ENCODE peak calls at places on chromosomes 12 and 14, in ten cellular contexts. B, K, T, G, Z, I, X, D, V and R are unnamed samples.

GRCh38 chr12:69682136-69682755 is 16.9 kb downstream of the BEST3 start:
- DNase-seq in I (no peak), D (no peak), G (no peak), V (no peak), X (no peak), B (no peak), K (no peak), T (no peak), Z (no peak), R (no peak)

GRCh38 chr12:130633771-130634170 is 82.3 kb downstream of the RIMBP2 start:
- DNase-seq in T (peak; percentile 70), V (no peak), G (no peak), Z (no peak), D (no peak), K (no peak), B (no peak), I (no peak), X (no peak), R (no peak)

GRCh38 chr12:124504273-124505000 is 63.0 kb downstream of the NCOR2 start:
- DNase-seq in K (no peak), V (no peak), G (no peak), I (no peak), D (no peak), B (no peak), X (no peak), T (peak; percentile 74), Z (no peak), R (no peak)

GRCh38 chr14:73771848-73772705 is 57.9 kb upstream of the PNMA1 start:
- DNase-seq in X (no peak), T (peak; percentile 97), B (no peak), D (peak; percentile 69), G (peak; percentile 73), I (no peak), K (peak; percentile 81), V (peak; percentile 54), Z (peak; percentile 81), R (peak; percentile 82)

GRCh38 chr14:100687386-100687785 is 39.3 kb upstream of the DLK1 start:
- DNase-seq in I (no peak), G (no peak), T (no peak), V (no peak), X (no peak), B (no peak), Z (no peak), D (no peak), K (no peak), R (no peak)

GRCh38 chr12:26473291-26473690 is 277.9 kb downstream of the SSPN start:
- DNase-seq in T (no peak), X (no peak), B (no peak), Z (no peak), G (no peak), V (peak; percentile 72), I (peak; percentile 4), K (peak; percentile 37), D (no peak), R (no peak)

GRCh38 chr12:88870000-88870737 is 289.9 kb upstream of the KITLG start:
- DNase-seq in D (peak; percentile 28), B (no peak), X (peak; percentile 89), K (no peak), T (no peak), Z (no peak), V (no peak), G (no peak), I (peak; percentile 84), R (no peak)

GRCh38 chr12:59283012-59283411 is 312.8 kb upstream of the SLC16A7 start:
- DNase-seq in V (no peak), X (no peak), B (no peak), K (no peak), I (no peak), G (no peak), T (peak; percentile 70), Z (no peak), D (no peak), R (no peak)

GRCh38 chr12:124695861-124696260 is 128.4 kb upstream of the NCOR2 start:
- DNase-seq in X (no peak), Z (no peak), T (peak; percentile 59), K (peak; percentile 32), I (no peak), V (peak; percentile 47), D (no peak), B (no peak), G (no peak), R (no peak)

GRCh38 chr12:114194066-114194465 is 211.9 kb downstream of the TBX5 start:
- DNase-seq in T (no peak), K (no peak), Z (no peak), I (no peak), B (no peak), G (no peak), V (no peak), X (no peak), D (no peak), R (no peak)

GRCh38 chr14:75803768-75804167 is 142.7 kb downstream of the TTLL5 start:
- DNase-seq in T (peak; percentile 26), K (no peak), B (no peak), Z (no peak), G (no peak), D (peak; percentile 47), V (no peak), I (no peak), X (peak; percentile 21), R (peak; percentile 71)

GRCh38 chr14:97634786-97635185 is 837.6 kb downstream of the VRK1 start:
- DNase-seq in K (no peak), G (no peak), V (peak; percentile 23), B (no peak), I (no peak), X (peak; percentile 25), Z (no peak), T (no peak), D (no peak), R (no peak)

GRCh38 chr14:105051182-105052109 is 13.8 kb downstream of the GPR132 start:
- DNase-seq in T (no peak), D (no peak), B (no peak), I (no peak), Z (peak; percentile 48), K (no peak), V (no peak), X (no peak), G (no peak), R (no peak)

GRCh38 chr14:104642540-104642868 is 37.9 kb upstream of the TMEM179 start:
- DNase-seq in Z (no peak), X (no peak), K (no peak), B (no peak), V (no peak), D (no peak), G (no peak), T (no peak), I (no peak), R (no peak)

GRCh38 chr14:32102152-32102787 is 25.2 kb downstream of the ARHGAP5 start:
- DNase-seq in K (no peak), Z (no peak), D (no peak), V (no peak), X (no peak), G (no peak), T (no peak), I (no peak), B (no peak), R (no peak)

GRCh38 chr14:32104308-32104707 is 27.2 kb downstream of the ARHGAP5 start:
- DNase-seq in Z (no peak), T (no peak), X (no peak), K (no peak), D (no peak), I (no peak), B (peak; percentile 72), G (no peak), V (no peak), R (no peak)

GRCh38 chr14:32104803-32105202 is 27.7 kb downstream of the ARHGAP5 start:
- DNase-seq in V (peak; percentile 26), I (no peak), T (peak; percentile 9), D (no peak), G (no peak), B (no peak), Z (no peak), K (no peak), X (peak; percentile 47), R (peak; percentile 15)

GRCh38 chr14:32100175-32100574 is 23.1 kb downstream of the ARHGAP5 start:
- DNase-seq in K (no peak), I (no peak), X (no peak), B (no peak), G (no peak), V (no peak), T (no peak), D (no peak), Z (no peak), R (no peak)

GRCh38 chr14:32102968-32103367 is 25.9 kb downstream of the ARHGAP5 start:
- DNase-seq in X (no peak), Z (no peak), D (no peak), K (no peak), I (no peak), G (no peak), V (no peak), B (no peak), T (no peak), R (no peak)
- H3K4me3 ChIP-seq in X (no peak overlapping the region), Z (no peak overlapping the region), D (no peak overlapping the region), K (no peak overlapping the region), I (no peak overlapping the region), G (no peak overlapping the region), V (no peak overlapping the region), B (no peak overlapping the region), T (no peak overlapping the region), R (no peak overlapping the region)

DNA sequence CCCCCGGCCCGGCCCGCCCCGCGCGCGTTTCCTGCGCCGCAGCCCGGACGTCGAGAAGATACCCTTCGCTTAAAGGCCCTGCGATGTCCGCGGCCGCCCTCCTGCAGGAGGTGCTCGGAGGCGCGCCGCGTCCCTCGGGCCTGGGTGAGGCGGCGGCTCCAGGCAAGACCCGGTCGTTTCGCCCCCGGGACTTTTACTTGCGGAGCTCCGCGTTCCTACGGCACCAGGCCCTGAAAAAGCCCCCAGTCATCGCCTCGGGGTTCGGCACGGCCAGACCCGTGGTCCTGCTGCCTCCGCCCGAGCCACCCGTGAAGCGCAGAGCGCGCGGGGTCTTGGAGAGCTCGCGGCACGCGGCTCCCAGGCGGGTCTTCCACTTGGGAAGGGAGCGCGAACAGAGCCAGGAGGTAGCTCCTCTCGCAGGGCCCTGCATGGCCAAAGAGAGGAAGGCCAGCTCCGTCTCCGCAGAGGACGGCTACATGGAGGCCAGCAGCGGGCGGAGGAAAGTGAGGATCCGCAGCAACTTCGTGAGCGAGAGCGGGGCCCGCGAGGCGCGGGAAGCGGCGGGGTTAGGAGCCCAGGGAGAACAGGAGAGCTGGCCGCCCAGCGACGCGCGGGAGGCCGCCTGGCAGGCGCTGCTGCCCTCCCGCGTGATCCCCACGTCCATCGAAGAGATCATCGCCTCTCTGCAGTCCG is 26.9 kb downstream of the TTC6 start:
- DNase-seq in X (peak; percentile 25), I (no peak), V (peak; percentile 37), Z (no peak), K (no peak), T (peak; percentile 78), B (no peak), D (peak; percentile 54), G (peak; percentile 16), R (peak; percentile 67)
- H3K4me3 ChIP-seq in X (peak overlapping the region; percentile 44), I (peak overlapping the region; percentile 41), V (peak overlapping the region; percentile 51), Z (no peak overlapping the region), K (no peak overlapping the region), T (no peak overlapping the region), B (no peak overlapping the region), D (peak overlapping the region; percentile 30), G (peak overlapping the region; percentile 49), R (peak overlapping the region; percentile 18)

GRCh38 chr12:10389941-10390340 is at the start of gene KLRK1:
- DNase-seq in K (no peak), Z (no peak), T (no peak), I (no peak), D (no peak), B (no peak), V (no peak), X (no peak), G (no peak), R (no peak)
- H3K4me3 ChIP-seq in K (no peak within 1 kb of the TSS), Z (no peak within 1 kb of the TSS), T (no peak within 1 kb of the TSS), I (no peak within 1 kb of the TSS), D (no peak within 1 kb of the TSS), B (no peak within 1 kb of the TSS), V (no peak within 1 kb of the TSS), X (no peak within 1 kb of the TSS), G (no peak within 1 kb of the TSS), R (no peak within 1 kb of the TSS)

GRCh38 chr14:65043893-65044595 is 57.3 kb downstream of the FNTB start:
- DNase-seq in K (no peak), V (no peak), Z (no peak), D (no peak), X (no peak), T (no peak), B (no peak), G (no peak), I (no peak), R (no peak)
- H3K4me3 ChIP-seq in K (no peak overlapping the region), V (no peak overlapping the region), Z (no peak overlapping the region), D (no peak overlapping the region), X (no peak overlapping the region), T (no peak overlapping the region), B (no peak overlapping the region), G (no peak overlapping the region), I (no peak overlapping the region), R (no peak overlapping the region)